ENCODE peak calls at places on chromosomes 1 and 21, in nine cellular contexts. K, Q, V, G, I, M, A, B and R are unnamed samples.

GRCh38 chr1:34670982-34671381 is 83.9 kb upstream of the GJB5 start:
- DNase-seq in K (no peak), I (no peak), A (no peak), M (no peak), B (no peak), V (no peak), Q (no peak), G (no peak), R (no peak)

GRCh38 chr1:175317309-175317708 is 124.7 kb upstream of the KIAA0040 start:
- DNase-seq in I (no peak), Q (peak; percentile 18), A (peak; percentile 6), G (no peak), M (no peak), B (no peak), V (no peak), K (peak; percentile 22), R (no peak)

GRCh38 chr1:905811-906531 is 17.8 kb upstream of the SAMD11 start:
- DNase-seq in B (no peak), I (peak; percentile 57), G (no peak), V (peak; percentile 63), M (no peak), K (peak; percentile 60), Q (peak; percentile 3), A (no peak), R (no peak)

GRCh38 chr1:221637641-221638041 is 104.2 kb downstream of the DUSP10 start:
- DNase-seq in A (peak; percentile 57), B (no peak), V (no peak), I (no peak), G (no peak), K (no peak), M (no peak), Q (peak; percentile 12), R (no peak)

GRCh38 chr1:214550339-214551051 is 907 bp downstream of the PTPN14 start:
- DNase-seq in Q (peak; percentile 14), I (no peak), K (peak; percentile 68), A (no peak), M (no peak), G (no peak), B (no peak), V (no peak), R (no peak)

GRCh38 chr21:14766241-14766640 is 220.1 kb upstream of the SAMSN1 start:
- DNase-seq in Q (no peak), A (no peak), V (peak; percentile 18), M (no peak), G (no peak), B (no peak), K (peak; percentile 13), I (no peak), R (no peak)

GRCh38 chr21:29279531-29279930 is 19.2 kb upstream of the BACH1 start:
- DNase-seq in K (no peak), V (no peak), A (no peak), G (no peak), B (no peak), Q (no peak), I (no peak), M (no peak), R (no peak)

GRCh38 chr1:57132993-57133614 is 167.3 kb upstream of the C8B start:
- DNase-seq in K (no peak), B (no peak), V (no peak), I (no peak), A (peak; percentile 8), Q (no peak), M (no peak), G (no peak), R (no peak)

GRCh38 chr1:55506686-55507577 is 291.8 kb upstream of the USP24 start:
- DNase-seq in A (peak; percentile 50), M (no peak), Q (no peak), B (no peak), I (no peak), G (no peak), V (no peak), K (no peak), R (no peak)

GRCh38 chr1:194431121-194431520 is 1244.7 kb upstream of the B3GALT2 start:
- DNase-seq in Q (no peak), K (no peak), G (no peak), V (no peak), B (no peak), M (no peak), I (no peak), A (no peak), R (no peak)

GRCh38 chr1:153238536-153238935 is 21.0 kb upstream of the LORICRIN start:
- DNase-seq in K (peak; percentile 36), Q (no peak), A (no peak), M (no peak), I (no peak), G (no peak), V (no peak), B (no peak), R (no peak)

DNA sequence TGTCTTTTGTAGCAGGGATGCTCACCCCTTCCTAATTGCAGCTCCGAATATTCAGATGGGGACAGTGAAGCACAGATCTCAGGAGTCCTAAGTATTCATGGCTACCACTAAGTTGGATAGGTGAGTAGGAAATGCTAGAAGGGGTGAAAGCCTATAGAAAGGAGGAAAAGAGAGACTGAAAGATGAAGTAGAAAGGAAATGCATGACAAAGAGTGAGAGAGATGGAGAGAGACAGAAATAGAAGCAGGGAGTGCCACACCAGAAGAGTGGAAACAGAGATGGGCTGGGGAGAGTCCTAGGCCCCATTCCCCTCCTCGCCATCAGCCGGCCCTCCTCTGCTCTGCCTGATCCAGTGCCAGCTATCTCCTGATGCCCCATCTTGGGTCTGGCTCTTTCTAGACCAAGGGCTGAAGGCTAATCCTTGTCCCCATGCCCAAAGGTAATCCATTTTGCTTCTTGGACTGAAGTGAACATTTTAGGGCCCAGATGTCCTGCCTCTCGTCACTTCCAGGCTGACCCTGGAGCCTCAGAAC is 2.0 kb downstream of the PEA15 start:
- DNase-seq in I (no peak), A (no peak), B (no peak), G (no peak), V (no peak), Q (no peak), M (no peak), K (no peak), R (no peak)
- H3K4me3 ChIP-seq in I (no peak overlapping the region), A (no peak overlapping the region), B (peak overlapping the region; percentile 95), G (no peak overlapping the region), V (no peak overlapping the region), Q (no peak overlapping the region), M (no peak overlapping the region), K (no peak overlapping the region), R (peak overlapping the region; percentile 30)

GRCh38 chr1:200409761-200410565 is at the start of gene ZNF281:
- DNase-seq in K (peak; percentile 98), M (peak; percentile 94), V (peak; percentile 98), Q (peak; percentile 94), B (peak; percentile 82), I (peak; percentile 95), A (peak; percentile 95), G (peak; percentile 95), R (peak; percentile 57)

GRCh38 chr1:200410566-200410878 is 686 bp upstream of the ZNF281 start:
- DNase-seq in V (no peak), M (peak; percentile 17), I (no peak), Q (no peak), K (peak; percentile 38), G (no peak), B (no peak), A (peak; percentile 8), R (no peak)

GRCh38 chr1:200409203-200409760 is 554 bp downstream of the ZNF281 start:
- DNase-seq in I (peak; percentile 59), M (peak; percentile 5), K (peak; percentile 61), B (no peak), G (no peak), A (peak; percentile 57), V (peak; percentile 74), Q (peak; percentile 39), R (no peak)

GRCh38 chr1:200414657-200415056 is 4.8 kb upstream of the ZNF281 start:
- DNase-seq in G (no peak), A (no peak), V (no peak), B (no peak), K (no peak), M (no peak), I (no peak), Q (no peak), R (no peak)

DNA sequence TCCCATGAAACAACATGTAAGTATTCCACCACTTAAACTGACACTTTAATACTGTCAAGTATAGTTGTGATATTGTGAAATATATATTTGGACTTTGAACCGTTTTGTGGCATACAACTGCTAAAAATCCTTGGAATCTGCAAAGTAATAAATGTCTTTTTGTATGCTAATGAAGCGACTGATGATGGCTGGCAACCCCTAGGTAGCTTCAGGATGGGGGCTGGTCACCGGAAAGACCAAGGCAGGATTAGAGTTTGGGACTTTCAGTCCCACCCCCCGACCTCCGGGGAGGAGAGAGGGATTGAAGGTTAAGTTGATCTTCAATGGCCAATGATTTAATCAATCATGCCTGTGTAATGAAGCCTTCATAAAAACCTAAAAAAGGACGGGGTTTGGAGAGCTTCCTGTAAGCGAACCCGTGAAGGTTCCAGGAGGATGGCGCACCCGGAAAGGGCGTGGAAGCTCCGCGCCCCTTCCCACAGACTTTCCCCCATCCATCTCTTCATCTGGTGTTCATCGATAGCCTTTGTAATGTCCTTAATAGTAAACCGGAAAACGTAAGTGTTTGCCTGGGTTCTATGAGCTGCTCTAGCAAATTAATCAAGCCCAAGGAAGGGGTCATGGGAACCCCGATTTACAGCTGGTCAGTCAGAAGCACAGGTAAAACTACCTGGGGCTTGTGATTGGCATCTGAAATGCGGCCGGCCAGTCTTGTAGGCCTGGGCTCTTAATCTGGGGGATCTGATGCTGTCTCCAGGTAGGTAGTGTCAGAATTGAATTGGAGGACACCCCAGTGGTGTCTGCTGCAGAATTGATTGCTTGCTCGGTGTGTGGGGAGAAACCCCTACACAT is 1.8 kb upstream of the ZNF281 start:
- DNase-seq in M (no peak), B (no peak), K (peak; percentile 57), I (no peak), G (no peak), V (no peak), A (no peak), Q (no peak), R (no peak)
- H3K4me3 ChIP-seq in M (no peak overlapping the region), B (no peak overlapping the region), K (peak overlapping the region; percentile 66), I (no peak overlapping the region), G (no peak overlapping the region), V (no peak overlapping the region), A (peak overlapping the region; percentile 3), Q (no peak overlapping the region), R (no peak overlapping the region)

GRCh38 chr1:6347641-6348487 is 45.7 kb downstream of the ACOT7 start:
- DNase-seq in G (no peak), I (no peak), M (peak; percentile 61), Q (no peak), K (peak; percentile 91), A (peak; percentile 48), B (no peak), V (no peak), R (no peak)
- H3K4me3 ChIP-seq in G (no peak overlapping the region), I (no peak overlapping the region), M (peak overlapping the region; percentile 58), Q (no peak overlapping the region), K (no peak overlapping the region), A (no peak overlapping the region), B (no peak overlapping the region), V (no peak overlapping the region), R (no peak overlapping the region)

DNA sequence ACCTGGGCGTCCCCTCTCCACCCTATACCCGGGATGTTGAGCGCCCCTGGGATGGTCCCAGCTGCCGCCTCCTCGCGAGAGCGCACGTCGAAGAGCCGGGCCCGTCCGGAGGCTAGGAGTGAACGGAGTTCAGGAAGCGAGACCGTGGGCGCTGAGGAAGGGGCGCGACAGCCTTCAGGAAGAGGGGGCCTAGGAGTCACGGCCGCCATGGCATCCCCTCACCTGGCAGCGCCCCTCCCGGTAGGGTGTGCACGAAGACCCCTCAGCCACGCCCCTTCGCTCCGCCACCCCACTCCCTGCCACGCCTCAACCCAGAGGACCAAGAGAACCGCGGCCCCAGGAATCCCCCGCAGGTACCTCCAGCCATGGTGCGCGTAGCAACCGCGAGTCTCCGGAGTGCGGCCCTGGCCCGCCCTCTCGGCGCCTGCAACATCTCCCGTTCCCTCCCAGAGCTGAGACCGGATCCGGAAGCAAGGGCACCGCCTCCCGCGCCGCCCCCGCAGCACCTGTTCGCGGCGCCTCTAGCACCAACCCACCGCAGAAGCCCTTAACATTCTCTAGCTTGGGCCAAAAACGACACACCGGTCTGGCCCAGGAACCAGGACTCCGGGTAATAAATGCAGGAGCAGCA is at the start of gene TSTD1:
- DNase-seq in K (peak; percentile 92), Q (peak; percentile 51), A (peak; percentile 14), M (peak; percentile 90), B (no peak), V (peak; percentile 93), G (peak; percentile 46), I (peak; percentile 82), R (no peak)
- H3K4me3 ChIP-seq in K (peak within 1 kb of the TSS; percentile 90), Q (peak within 1 kb of the TSS; percentile 23), A (peak within 1 kb of the TSS; percentile 53), M (peak within 1 kb of the TSS; percentile 67), B (no peak within 1 kb of the TSS), V (peak within 1 kb of the TSS; percentile 48), G (no peak within 1 kb of the TSS), I (peak within 1 kb of the TSS; percentile 67), R (no peak within 1 kb of the TSS)